ENCODE peak calls at places on chromosomes 13 and 19, in six cellular contexts. Y is PC-9, V is ascending aorta, G is cardiac muscle cell, I is fibroblast of lung, M is DND-41. A is an unnamed sample.

GRCh38 chr13:24351423-24351822 is 42.0 kb downstream of the C1QTNF9 start:
- DNase-seq in Y (no peak), V (no peak), G (no peak), I (no peak), M (no peak), A (no peak)

GRCh38 chr13:40706439-40706838 is 40.0 kb upstream of the FOXO1 start:
- DNase-seq in Y (no peak), V (no peak), G (no peak), I (no peak), M (peak), A (no peak)

GRCh38 chr13:110882972-110883371 is 31.9 kb downstream of the ANKRD10 start:
- DNase-seq in Y (no peak), V (no peak), G (no peak), I (peak), M (no peak), A (no peak)

GRCh38 chr19:3532154-3533019 is 6.6 kb upstream of the TEKTIP1 start:
- DNase-seq in Y (no peak), V (no peak), G (no peak), I (no peak), M (no peak), A (no peak)

GRCh38 chr19:17790059-17790780 is 4.7 kb upstream of the B3GNT3 start:
- DNase-seq in Y (peak), V (no peak), G (no peak), I (no peak), M (no peak), A (no peak)

GRCh38 chr13:110123041-110123809 is 183.7 kb downstream of the COL4A1 start:
- DNase-seq in Y (no peak), V (no peak), G (no peak), I (no peak), M (no peak), A (no peak)

GRCh38 chr19:1266818-1267440 is 2.2 kb upstream of the CIRBP start:
- DNase-seq in Y (no peak), V (peak), G (peak), I (peak), M (peak), A (peak)

GRCh38 chr13:77267362-77267761 is 59.5 kb downstream of the MYCBP2 start:
- DNase-seq in Y (no peak), V (no peak), G (no peak), I (peak), M (no peak), A (no peak)

GRCh38 chr19:35712529-35712909 is 5.3 kb upstream of the KMT2B start:
- DNase-seq in Y (no peak), V (no peak), G (no peak), I (no peak), M (no peak), A (peak)

GRCh38 chr13:66927562-66927961 is 302.6 kb downstream of the PCDH9 start:
- DNase-seq in Y (no peak), V (no peak), G (no peak), I (no peak), M (no peak), A (no peak)

GRCh38 chr19:47422417-47423163 is 3.3 kb upstream of the MEIS3 start:
- DNase-seq in Y (no peak), V (no peak), G (no peak), I (no peak), M (no peak), A (no peak)
- H3K4me3 ChIP-seq in Y (no peak), V (no peak), G (no peak), I (no peak), M (no peak), A (no peak)

DNA sequence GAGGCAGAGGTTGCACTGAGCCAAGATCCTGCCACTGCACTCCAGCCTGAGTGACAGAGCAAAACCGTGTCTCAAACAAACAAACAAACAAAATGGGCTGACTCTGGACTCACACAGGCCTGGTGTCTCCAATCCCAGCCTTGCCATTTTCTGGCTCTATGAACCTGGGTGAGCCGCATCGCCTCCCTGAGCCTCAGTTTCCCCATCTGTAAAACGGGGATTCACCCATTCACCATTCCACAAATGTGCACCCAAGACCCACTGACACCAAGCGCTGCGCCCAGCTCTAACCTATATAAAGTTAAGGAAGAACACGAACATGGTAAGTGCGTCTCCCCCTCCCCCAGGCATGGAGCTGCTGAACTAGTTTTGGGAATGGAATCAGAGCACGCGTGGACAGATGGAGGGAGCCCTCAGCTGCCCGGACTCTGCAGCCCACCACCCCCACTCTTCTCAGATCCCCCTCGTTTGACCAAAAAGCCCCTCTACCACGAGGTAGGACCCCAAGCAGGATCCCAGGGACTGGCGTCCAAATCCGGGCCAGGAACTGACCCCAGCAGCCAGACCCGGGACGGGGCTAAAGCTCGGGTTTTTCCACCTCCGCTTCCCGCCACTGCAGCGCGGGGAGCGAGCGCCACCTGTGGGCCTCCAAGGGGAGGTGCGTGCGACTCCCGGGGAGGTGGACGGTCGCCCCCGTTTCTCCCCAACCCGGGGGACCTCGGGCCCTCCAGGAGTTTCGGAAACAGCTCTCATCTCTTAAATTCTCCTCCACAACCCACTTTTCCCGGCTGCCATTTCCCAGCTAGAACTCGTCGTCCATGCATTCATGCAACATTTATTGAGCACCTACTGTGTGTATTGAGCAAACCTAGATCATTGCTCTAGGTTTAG is 33.0 kb upstream of the ADGRE5 start:
- DNase-seq in Y (no peak), V (peak), G (peak), I (peak), M (peak), A (peak)
- H3K4me3 ChIP-seq in Y (peak), V (peak), G (no peak), I (no peak), M (no peak), A (no peak)

GRCh38 chr19:49391581-49392399 is 3.7 kb downstream of the KASH5 start:
- DNase-seq in Y (peak), V (peak), G (peak), I (peak), M (peak), A (peak)

GRCh38 chr19:49389406-49389805 is 1.4 kb downstream of the KASH5 start:
- DNase-seq in Y (no peak), V (no peak), G (no peak), I (no peak), M (no peak), A (peak)

GRCh38 chr19:49390978-49391304 is 2.9 kb downstream of the KASH5 start:
- DNase-seq in Y (no peak), V (no peak), G (no peak), I (no peak), M (no peak), A (peak)

GRCh38 chr19:49390131-49390977 is 2.3 kb downstream of the KASH5 start:
- DNase-seq in Y (no peak), V (no peak), G (no peak), I (no peak), M (no peak), A (peak)

DNA sequence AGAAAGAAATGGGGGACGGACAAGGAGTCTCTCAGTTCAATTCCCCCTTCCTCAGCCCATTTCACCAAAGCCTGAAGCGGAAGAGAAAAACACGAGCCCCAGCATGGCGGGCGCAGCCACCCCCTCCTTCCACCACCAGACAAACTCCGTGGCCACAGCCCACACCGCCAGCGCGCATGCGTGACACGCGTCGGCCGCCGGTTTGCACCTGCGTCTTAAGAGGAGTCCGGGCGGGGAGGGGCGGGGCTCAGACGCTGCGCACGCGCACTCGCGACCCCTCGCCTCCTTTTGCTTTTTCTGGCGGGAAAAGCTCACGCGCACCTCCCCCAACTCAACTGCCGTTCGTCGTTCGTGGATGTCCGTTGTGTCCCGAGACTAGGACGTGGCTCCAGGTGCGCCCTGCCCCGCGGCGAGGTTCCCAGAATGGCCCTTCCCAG is at the start of gene KASH5:
- DNase-seq in Y (peak), V (no peak), G (no peak), I (peak), M (no peak), A (no peak)
- H3K4me3 ChIP-seq in Y (peak), V (no peak), G (no peak), I (no peak), M (no peak), A (no peak)

GRCh38 chr19:51064534-51065220 is at the start of gene KLK13:
- DNase-seq in Y (no peak), V (no peak), G (peak), I (no peak), M (no peak), A (no peak)
- H3K4me3 ChIP-seq in Y (no peak), V (no peak), G (peak), I (no peak), M (no peak), A (no peak)